ENCODE peak calls at places on chromosomes 7 and 10, in four cellular contexts. W, Q, C and D are unnamed samples.

GRCh38 chr10:99742240-99742639 is 10.2 kb downstream of the CUTC start:
- DNase-seq in W (no peak), Q (no peak), C (peak), D (no peak)

GRCh38 chr7:2754086-2754485 is 66.1 kb downstream of the AMZ1 start:
- DNase-seq in W (no peak), Q (no peak), C (no peak), D (no peak)

GRCh38 chr7:47762746-47763062 is 180.8 kb upstream of the TNS3 start:
- DNase-seq in W (no peak), Q (no peak), C (no peak), D (no peak)

GRCh38 chr10:27621441-27621840 is 117.3 kb downstream of the RAB18 start:
- DNase-seq in W (no peak), Q (no peak), C (no peak), D (no peak)

GRCh38 chr10:60808031-60808430 is 29.8 kb downstream of the CDK1 start:
- DNase-seq in W (no peak), Q (no peak), C (no peak), D (no peak)

GRCh38 chr10:7589748-7590147 is 77.0 kb downstream of the ITIH5 start:
- DNase-seq in W (no peak), Q (no peak), C (no peak), D (no peak)

GRCh38 chr7:119959811-119960210 is 313.2 kb upstream of the KCND2 start:
- DNase-seq in W (no peak), Q (no peak), C (no peak), D (no peak)

GRCh38 chr10:96974348-96974747 is 142.2 kb downstream of the LCOR start:
- DNase-seq in W (no peak), Q (no peak), C (no peak), D (no peak)

GRCh38 chr7:104450861-104451260 is 122.5 kb downstream of the LHFPL3 start:
- DNase-seq in W (no peak), Q (no peak), C (no peak), D (no peak)

GRCh38 chr10:13099666-13100348 is at the start of gene OPTN:
- DNase-seq in W (no peak), Q (peak), C (peak), D (peak)

GRCh38 chr10:93160140-93160539 is 86.4 kb downstream of the CYP26A1 start:
- DNase-seq in W (no peak), Q (no peak), C (no peak), D (no peak)

GRCh38 chr7:1638113-1638726 is 31.9 kb upstream of the ELFN1 start:
- DNase-seq in W (no peak), Q (no peak), C (no peak), D (no peak)